ENCODE peak calls at places on chromosomes 7 and 10, in seven cellular contexts. One of them, this sample, is unnamed.

GRCh38 chr10:12921163-12921562 is 80.3 kb downstream of the CCDC3 start:
- DNase-seq in T-helper 9 cell: no peak
- DNase-seq in hypothalamus: no peak
- DNase-seq in activated T-helper 1 cell treated with Interleukin-2 at 50 U/mL for 16 hours: no peak
- DNase-seq in LoVo: no peak
- DNase-seq in activated CD8-positive, alpha-beta memory T cell treated with anti-CD3 and anti-CD28 coated beads, Interleukin-2, amount 50 U/mL, for 48 hours: peak; percentile 20
- DNase-seq in renal cortical epithelial cell: no peak
- DNase-seq in this sample: no peak

GRCh38 chr7:111803015-111803758 is 240.9 kb upstream of the IMMP2L start:
- DNase-seq in hypothalamus: no peak
- DNase-seq in activated CD8-positive, alpha-beta memory T cell treated with anti-CD3 and anti-CD28 coated beads, Interleukin-2, amount 50 U/mL, for 48 hours: no peak
- DNase-seq in activated T-helper 1 cell treated with Interleukin-2 at 50 U/mL for 16 hours: no peak
- DNase-seq in renal cortical epithelial cell: peak; percentile 34
- DNase-seq in LoVo: no peak
- DNase-seq in T-helper 9 cell: no peak
- DNase-seq in this sample: no peak

GRCh38 chr7:26990268-26990667 is 105.5 kb downstream of the HOXA1 start:
- DNase-seq in activated CD8-positive, alpha-beta memory T cell treated with anti-CD3 and anti-CD28 coated beads, Interleukin-2, amount 50 U/mL, for 48 hours: no peak
- DNase-seq in activated T-helper 1 cell treated with Interleukin-2 at 50 U/mL for 16 hours: no peak
- DNase-seq in LoVo: no peak
- DNase-seq in T-helper 9 cell: no peak
- DNase-seq in renal cortical epithelial cell: peak; percentile 8
- DNase-seq in hypothalamus: no peak
- DNase-seq in this sample: no peak

GRCh38 chr10:60717852-60718251 is 60.4 kb upstream of the CDK1 start:
- DNase-seq in activated T-helper 1 cell treated with Interleukin-2 at 50 U/mL for 16 hours: no peak
- DNase-seq in LoVo: no peak
- DNase-seq in hypothalamus: no peak
- DNase-seq in activated CD8-positive, alpha-beta memory T cell treated with anti-CD3 and anti-CD28 coated beads, Interleukin-2, amount 50 U/mL, for 48 hours: no peak
- DNase-seq in renal cortical epithelial cell: no peak
- DNase-seq in T-helper 9 cell: no peak
- DNase-seq in this sample: no peak

GRCh38 chr7:98613601-98614425 is 3.3 kb upstream of the NPTX2 start:
- DNase-seq in hypothalamus: peak; percentile 50
- DNase-seq in activated CD8-positive, alpha-beta memory T cell treated with anti-CD3 and anti-CD28 coated beads, Interleukin-2, amount 50 U/mL, for 48 hours: no peak
- DNase-seq in LoVo: peak; percentile 41
- DNase-seq in T-helper 9 cell: no peak
- DNase-seq in renal cortical epithelial cell: peak; percentile 9
- DNase-seq in activated T-helper 1 cell treated with Interleukin-2 at 50 U/mL for 16 hours: no peak
- DNase-seq in this sample: no peak

GRCh38 chr7:50962962-50963374 is 180.3 kb upstream of the GRB10 start:
- DNase-seq in T-helper 9 cell: no peak
- DNase-seq in renal cortical epithelial cell: peak; percentile 91
- DNase-seq in activated CD8-positive, alpha-beta memory T cell treated with anti-CD3 and anti-CD28 coated beads, Interleukin-2, amount 50 U/mL, for 48 hours: no peak
- DNase-seq in hypothalamus: no peak
- DNase-seq in LoVo: peak; percentile 99
- DNase-seq in activated T-helper 1 cell treated with Interleukin-2 at 50 U/mL for 16 hours: no peak
- DNase-seq in this sample: no peak

GRCh38 chr10:95245425-95246055 is 45.3 kb downstream of the PDLIM1 start:
- DNase-seq in activated T-helper 1 cell treated with Interleukin-2 at 50 U/mL for 16 hours: no peak
- DNase-seq in T-helper 9 cell: no peak
- DNase-seq in activated CD8-positive, alpha-beta memory T cell treated with anti-CD3 and anti-CD28 coated beads, Interleukin-2, amount 50 U/mL, for 48 hours: no peak
- DNase-seq in renal cortical epithelial cell: no peak
- DNase-seq in hypothalamus: no peak
- DNase-seq in LoVo: no peak
- DNase-seq in this sample: no peak

GRCh38 chr10:53253221-53253620 is 480.6 kb upstream of the MBL2 start:
- DNase-seq in activated CD8-positive, alpha-beta memory T cell treated with anti-CD3 and anti-CD28 coated beads, Interleukin-2, amount 50 U/mL, for 48 hours: no peak
- DNase-seq in renal cortical epithelial cell: no peak
- DNase-seq in T-helper 9 cell: no peak
- DNase-seq in hypothalamus: no peak
- DNase-seq in activated T-helper 1 cell treated with Interleukin-2 at 50 U/mL for 16 hours: no peak
- DNase-seq in LoVo: no peak
- DNase-seq in this sample: no peak

GRCh38 chr10:98664329-98665042 is 217.8 kb upstream of the HPS1 start:
- DNase-seq in hypothalamus: no peak
- DNase-seq in T-helper 9 cell: peak; percentile 6
- DNase-seq in renal cortical epithelial cell: peak; percentile 6
- DNase-seq in activated T-helper 1 cell treated with Interleukin-2 at 50 U/mL for 16 hours: no peak
- DNase-seq in LoVo: peak; percentile 64
- DNase-seq in activated CD8-positive, alpha-beta memory T cell treated with anti-CD3 and anti-CD28 coated beads, Interleukin-2, amount 50 U/mL, for 48 hours: peak; percentile 54
- DNase-seq in this sample: no peak

GRCh38 chr10:119263966-119264621 is 56.7 kb downstream of the GRK5 start:
- DNase-seq in activated CD8-positive, alpha-beta memory T cell treated with anti-CD3 and anti-CD28 coated beads, Interleukin-2, amount 50 U/mL, for 48 hours: no peak
- DNase-seq in LoVo: no peak
- DNase-seq in renal cortical epithelial cell: no peak
- DNase-seq in activated T-helper 1 cell treated with Interleukin-2 at 50 U/mL for 16 hours: no peak
- DNase-seq in hypothalamus: peak; percentile 22
- DNase-seq in T-helper 9 cell: no peak
- DNase-seq in this sample: no peak

GRCh38 chr10:44300666-44301649 is 83.9 kb downstream of the CXCL12 start:
- DNase-seq in LoVo: peak; percentile 59
- DNase-seq in activated CD8-positive, alpha-beta memory T cell treated with anti-CD3 and anti-CD28 coated beads, Interleukin-2, amount 50 U/mL, for 48 hours: no peak
- DNase-seq in activated T-helper 1 cell treated with Interleukin-2 at 50 U/mL for 16 hours: no peak
- DNase-seq in renal cortical epithelial cell: peak; percentile 100
- DNase-seq in hypothalamus: peak; percentile 43
- DNase-seq in T-helper 9 cell: no peak
- DNase-seq in this sample: no peak

GRCh38 chr10:121282797-121283515 is 315.3 kb downstream of the FGFR2 start:
- DNase-seq in T-helper 9 cell: no peak
- DNase-seq in activated CD8-positive, alpha-beta memory T cell treated with anti-CD3 and anti-CD28 coated beads, Interleukin-2, amount 50 U/mL, for 48 hours: no peak
- DNase-seq in LoVo: no peak
- DNase-seq in hypothalamus: no peak
- DNase-seq in activated T-helper 1 cell treated with Interleukin-2 at 50 U/mL for 16 hours: no peak
- DNase-seq in renal cortical epithelial cell: no peak
- DNase-seq in this sample: no peak

GRCh38 chr7:150982348-150982747 is 4.2 kb upstream of the KCNH2 start:
- DNase-seq in activated CD8-positive, alpha-beta memory T cell treated with anti-CD3 and anti-CD28 coated beads, Interleukin-2, amount 50 U/mL, for 48 hours: no peak
- DNase-seq in activated T-helper 1 cell treated with Interleukin-2 at 50 U/mL for 16 hours: no peak
- DNase-seq in renal cortical epithelial cell: no peak
- DNase-seq in T-helper 9 cell: no peak
- DNase-seq in hypothalamus: peak; percentile 78
- DNase-seq in LoVo: no peak
- DNase-seq in this sample: no peak

GRCh38 chr7:37198188-37198905 is 250.3 kb downstream of the ELMO1 start:
- DNase-seq in renal cortical epithelial cell: no peak
- DNase-seq in activated CD8-positive, alpha-beta memory T cell treated with anti-CD3 and anti-CD28 coated beads, Interleukin-2, amount 50 U/mL, for 48 hours: no peak
- DNase-seq in LoVo: no peak
- DNase-seq in T-helper 9 cell: no peak
- DNase-seq in hypothalamus: no peak
- DNase-seq in activated T-helper 1 cell treated with Interleukin-2 at 50 U/mL for 16 hours: no peak
- DNase-seq in this sample: no peak

GRCh38 chr10:77899080-77899477 is 27.5 kb downstream of the DLG5 start:
- DNase-seq in activated CD8-positive, alpha-beta memory T cell treated with anti-CD3 and anti-CD28 coated beads, Interleukin-2, amount 50 U/mL, for 48 hours: no peak
- DNase-seq in LoVo: peak; percentile 89
- DNase-seq in hypothalamus: no peak
- DNase-seq in activated T-helper 1 cell treated with Interleukin-2 at 50 U/mL for 16 hours: no peak
- DNase-seq in renal cortical epithelial cell: peak; percentile 82
- DNase-seq in T-helper 9 cell: no peak
- DNase-seq in this sample: no peak

GRCh38 chr10:327889-328809 is 192.9 kb downstream of the ZMYND11 start:
- DNase-seq in T-helper 9 cell: no peak
- DNase-seq in activated CD8-positive, alpha-beta memory T cell treated with anti-CD3 and anti-CD28 coated beads, Interleukin-2, amount 50 U/mL, for 48 hours: no peak
- DNase-seq in renal cortical epithelial cell: no peak
- DNase-seq in activated T-helper 1 cell treated with Interleukin-2 at 50 U/mL for 16 hours: no peak
- DNase-seq in hypothalamus: no peak
- DNase-seq in LoVo: no peak
- DNase-seq in this sample: peak; percentile 42

GRCh38 chr10:27816305-27816704 is 70.7 kb upstream of the MKX start:
- DNase-seq in activated CD8-positive, alpha-beta memory T cell treated with anti-CD3 and anti-CD28 coated beads, Interleukin-2, amount 50 U/mL, for 48 hours: no peak
- DNase-seq in activated T-helper 1 cell treated with Interleukin-2 at 50 U/mL for 16 hours: no peak
- DNase-seq in hypothalamus: no peak
- DNase-seq in renal cortical epithelial cell: no peak
- DNase-seq in LoVo: no peak
- DNase-seq in T-helper 9 cell: no peak
- DNase-seq in this sample: no peak

GRCh38 chr7:86760236-86760635 is 116.5 kb downstream of the GRM3 start:
- DNase-seq in activated T-helper 1 cell treated with Interleukin-2 at 50 U/mL for 16 hours: no peak
- DNase-seq in LoVo: no peak
- DNase-seq in T-helper 9 cell: no peak
- DNase-seq in renal cortical epithelial cell: no peak
- DNase-seq in activated CD8-positive, alpha-beta memory T cell treated with anti-CD3 and anti-CD28 coated beads, Interleukin-2, amount 50 U/mL, for 48 hours: no peak
- DNase-seq in hypothalamus: no peak
- DNase-seq in this sample: no peak